ENCODE peak calls at places on chromosome 15, in four cellular contexts. M, W, R and E are unnamed samples.

GRCh38 chr15:91124155-91124554 is 24.1 kb downstream of the SV2B start:
- DNase-seq in M (no peak), W (no peak), R (no peak), E (no peak)

GRCh38 chr15:95684693-95685115 is 645.8 kb upstream of the NR2F2 start:
- DNase-seq in M (no peak), W (peak), R (no peak), E (no peak)

GRCh38 chr15:89436560-89437311 is 59.6 kb downstream of the RHCG start:
- DNase-seq in M (no peak), W (no peak), R (no peak), E (no peak)

GRCh38 chr15:80562033-80562432 is 133.1 kb upstream of the ABHD17C start:
- DNase-seq in M (no peak), W (no peak), R (no peak), E (no peak)

GRCh38 chr15:84863480-84864428 is 20.7 kb upstream of the SLC28A1 start:
- DNase-seq in M (no peak), W (no peak), R (no peak), E (no peak)

GRCh38 chr15:73926191-73927002 is at the start of gene LOXL1:
- DNase-seq in M (peak), W (peak), R (no peak), E (no peak)

GRCh38 chr15:95972136-95972553 is 358.4 kb upstream of the NR2F2 start:
- DNase-seq in M (no peak), W (peak), R (no peak), E (no peak)

GRCh38 chr15:80419546-80419945 is 15.4 kb downstream of the ARNT2 start:
- DNase-seq in M (no peak), W (no peak), R (no peak), E (no peak)

GRCh38 chr15:44541282-44541958 is 4.5 kb downstream of the EIF3J start:
- DNase-seq in M (no peak), W (no peak), R (no peak), E (no peak)

GRCh38 chr15:49415638-49416037 is 7.4 kb upstream of the FGF7 start:
- DNase-seq in M (no peak), W (no peak), R (no peak), E (no peak)

GRCh38 chr15:90701880-90702630 is 15.1 kb upstream of the BLM start:
- DNase-seq in M (no peak), W (peak), R (no peak), E (no peak)

GRCh38 chr15:74225928-74226327 is 10.2 kb upstream of the CCDC33 start:
- DNase-seq in M (no peak), W (no peak), R (no peak), E (no peak)

GRCh38 chr15:74311734-74312444 is 55.6 kb downstream of the CYP11A1 start:
- DNase-seq in M (peak), W (peak), R (peak), E (no peak)

GRCh38 chr15:32979710-32980109 is 214.8 kb downstream of the FMN1 start:
- DNase-seq in M (no peak), W (no peak), R (no peak), E (no peak)

DNA sequence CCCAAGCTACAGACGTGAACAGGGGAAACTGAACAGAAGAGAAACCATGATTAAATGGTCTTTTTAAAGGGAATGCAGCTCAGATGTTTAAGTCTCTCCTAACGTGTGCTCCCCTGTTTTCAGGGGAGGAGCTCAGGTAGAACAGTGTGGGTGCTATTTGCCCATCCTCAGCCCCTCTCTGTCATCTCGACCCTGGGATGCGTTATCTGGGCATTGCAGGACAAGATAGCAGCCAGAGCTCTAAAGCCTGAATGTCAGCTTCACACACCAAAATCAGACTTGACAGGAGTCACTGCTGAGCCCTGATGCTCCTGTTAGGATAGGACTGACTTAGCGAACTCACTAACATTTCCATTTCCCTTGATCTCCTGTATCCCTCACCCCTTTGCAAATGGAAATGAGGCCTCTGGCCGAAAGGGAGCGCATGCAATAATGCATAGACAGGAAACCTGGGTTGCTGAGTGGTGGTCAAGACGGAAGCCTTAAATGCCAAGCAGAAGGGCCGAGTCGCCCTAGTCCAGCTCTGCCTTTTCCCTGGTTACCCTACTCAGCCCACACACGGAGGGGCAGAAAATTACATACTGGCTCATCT is 234.9 kb upstream of the TPM1 start:
- DNase-seq in M (peak), W (no peak), R (peak), E (no peak)
- TF ChIP-seq USF1 in M (no peak), W (no peak), R (no peak), E (no peak)

GRCh38 chr15:28123408-28124023 is 24.4 kb upstream of the OCA2 start:
- DNase-seq in M (peak), W (peak), R (peak), E (no peak)
- TF ChIP-seq USF1 in M (no peak), W (no peak), R (no peak), E (no peak)

GRCh38 chr15:64775551-64776401 is at the start of gene RBPMS2:
- DNase-seq in M (peak), W (no peak), R (peak), E (no peak)
- TF ChIP-seq USF1 in M (no peak), W (no peak), R (no peak), E (no peak)

DNA sequence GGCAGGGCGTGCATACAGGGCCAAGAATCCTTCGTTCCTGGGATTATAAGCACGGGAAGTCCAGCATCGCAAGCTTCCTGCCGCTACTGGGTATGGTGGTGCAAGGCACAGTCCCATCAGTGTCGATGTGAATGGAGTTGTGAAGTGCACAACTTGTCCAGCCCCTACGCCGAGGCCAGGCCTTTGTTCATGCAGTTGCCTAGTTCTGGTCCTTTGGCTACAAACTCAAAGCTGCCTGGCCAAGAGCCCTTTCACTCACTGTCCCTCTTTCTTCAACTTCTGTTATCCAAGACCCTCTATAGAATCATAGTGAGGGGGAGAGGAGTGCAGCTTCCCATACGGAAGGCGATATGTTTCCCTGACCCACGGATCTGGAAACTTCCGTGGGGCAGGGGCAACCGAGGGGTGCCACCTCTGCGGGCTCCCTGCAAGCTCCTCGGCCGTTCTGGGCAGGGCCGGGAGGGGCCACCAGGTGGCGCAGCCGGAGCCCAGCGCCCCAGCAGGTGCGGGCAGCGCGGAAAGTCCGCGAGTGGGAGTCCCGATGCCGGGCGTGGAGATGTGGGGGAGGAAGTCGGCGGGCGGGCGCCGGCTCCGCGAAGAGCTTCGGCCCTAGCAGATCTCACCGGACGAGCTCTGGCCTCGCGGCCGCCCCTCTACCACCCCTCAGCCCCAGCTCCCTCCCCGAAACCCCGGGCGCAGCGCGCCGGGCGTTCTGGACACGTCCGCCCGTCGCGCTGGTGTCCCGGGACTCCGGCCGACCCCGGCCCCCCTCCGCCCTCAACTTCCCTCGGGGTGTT is 693 bp downstream of the RASGRP1 start:
- DNase-seq in M (peak), W (peak), R (peak), E (no peak)
- TF ChIP-seq USF1 in M (no peak), W (no peak), R (no peak), E (no peak)

GRCh38 chr15:92619380-92620101 is 36.0 kb downstream of the FAM174B start:
- DNase-seq in M (no peak), W (no peak), R (no peak), E (no peak)

GRCh38 chr15:92614791-92615785 is 40.5 kb downstream of the FAM174B start:
- DNase-seq in M (no peak), W (no peak), R (no peak), E (no peak)

GRCh38 chr15:92616621-92617179 is 38.9 kb downstream of the FAM174B start:
- DNase-seq in M (no peak), W (peak), R (no peak), E (no peak)

GRCh38 chr15:92618121-92618520 is 37.5 kb downstream of the FAM174B start:
- DNase-seq in M (no peak), W (no peak), R (no peak), E (no peak)

GRCh38 chr15:92617197-92618037 is 38.2 kb downstream of the FAM174B start:
- DNase-seq in M (no peak), W (peak), R (peak), E (no peak)
- TF ChIP-seq USF1 in M (no peak), W (no peak), R (no peak), E (no peak)

DNA sequence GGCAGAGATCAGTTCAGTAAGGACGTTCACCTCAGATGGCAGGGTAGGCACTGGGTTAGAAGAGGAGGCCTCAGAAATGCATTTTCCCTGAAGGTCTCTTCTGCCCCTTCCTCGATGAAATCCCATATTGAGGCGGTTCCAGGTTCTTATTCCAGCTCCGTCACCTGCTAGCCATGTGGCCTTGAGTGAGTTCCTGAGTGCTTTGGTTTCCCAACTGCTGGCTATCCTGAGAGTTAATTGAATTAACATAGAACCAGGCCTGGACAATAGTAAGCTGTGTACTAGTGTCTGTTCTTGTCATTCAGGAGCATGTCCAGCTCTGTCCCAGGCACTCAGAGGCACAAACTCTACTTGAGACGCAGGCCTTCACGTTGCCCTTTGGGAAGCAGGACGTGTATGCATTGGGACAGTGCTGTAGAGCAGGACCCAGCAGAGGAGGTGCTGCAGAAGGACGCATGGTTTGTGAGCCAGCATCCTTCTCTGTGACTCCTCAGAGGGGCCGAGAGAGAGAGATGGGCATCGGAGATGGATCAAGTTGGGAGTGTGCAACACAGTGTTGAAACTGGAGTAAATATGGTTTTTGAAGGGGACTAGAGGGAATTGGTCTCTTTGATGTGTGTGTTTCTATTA is 114.2 kb downstream of the ASB7 start:
- DNase-seq in M (no peak), W (no peak), R (no peak), E (no peak)
- TF ChIP-seq USF1 in M (no peak), W (no peak), R (no peak), E (no peak)

GRCh38 chr15:55530861-55531313 is 22.9 kb upstream of the DNAAF4 start:
- DNase-seq in M (no peak), W (no peak), R (no peak), E (no peak)
- TF ChIP-seq USF1 in M (no peak), W (no peak), R (no peak), E (no peak)

GRCh38 chr15:55319537-55320325 is 709 bp downstream of the PIGB start:
- DNase-seq in M (no peak), W (peak), R (no peak), E (peak)
- TF ChIP-seq USF1 in M (no peak), W (no peak), R (no peak), E (no peak)